ENCODE peak calls at places on chromosomes 2 and 18, in five cellular contexts. R is B cell, W is AML-193, S is right cardiac atrium, C is left kidney. M is an unnamed sample.

GRCh38 chr2:128095201-128095600 is 4.2 kb downstream of the UGGT1 start:
- DNase-seq in R (no peak), W (no peak), S (no peak), C (no peak), M (no peak)

GRCh38 chr2:112768432-112768831 is 4.0 kb upstream of the CKAP2L start:
- DNase-seq in R (no peak), W (no peak), S (no peak), C (no peak), M (no peak)

GRCh38 chr2:33042226-33042625 is 95.5 kb downstream of the LTBP1 start:
- DNase-seq in R (no peak), W (no peak), S (no peak), C (no peak), M (no peak)

GRCh38 chr2:237264480-237265219 is 149.3 kb downstream of the COL6A3 start:
- DNase-seq in R (no peak), W (no peak), S (no peak), C (no peak), M (no peak)

GRCh38 chr2:10326707-10327594 is 24.2 kb downstream of the HPCAL1 start:
- DNase-seq in R (no peak), W (no peak), S (peak; percentile 86), C (no peak), M (no peak)

GRCh38 chr2:231918501-231919330 is 7.5 kb downstream of the NPPC start:
- DNase-seq in R (no peak), W (no peak), S (no peak), C (no peak), M (no peak)

GRCh38 chr2:165815742-165816141 is 21.7 kb upstream of the GALNT3 start:
- DNase-seq in R (peak; percentile 36), W (peak; percentile 41), S (no peak), C (no peak), M (no peak)

GRCh38 chr2:104938226-104938941 is 84.5 kb downstream of the POU3F3 start:
- DNase-seq in R (peak; percentile 46), W (no peak), S (no peak), C (peak; percentile 78), M (no peak)

GRCh38 chr2:239001794-239002193 is 153.9 kb downstream of the TWIST2 start:
- DNase-seq in R (no peak), W (no peak), S (no peak), C (no peak), M (no peak)

GRCh38 chr2:74843371-74844298 is 9.7 kb downstream of the HK2 start:
- DNase-seq in R (peak; percentile 61), W (no peak), S (no peak), C (no peak), M (no peak)

GRCh38 chr2:19691892-19692291 is 209.9 kb downstream of the TTC32 start:
- DNase-seq in R (no peak), W (no peak), S (no peak), C (no peak), M (no peak)

GRCh38 chr2:163716101-163716500 is 19.7 kb downstream of the FIGN start:
- DNase-seq in R (no peak), W (no peak), S (no peak), C (no peak), M (no peak)

GRCh38 chr18:79337184-79337583 is 58.5 kb upstream of the NFATC1 start:
- DNase-seq in R (no peak), W (no peak), S (no peak), C (no peak), M (no peak)